ENCODE peak calls at places on chromosome 16, in nine cellular contexts. W is M059J, I is astrocyte of the hippocampus, S is stomach, J is GM23338, D is Daoy, L is CD14-positive monocyte, N is GM13977, V is naive B cell. G is an unnamed sample.

GRCh38 chr16:67393111-67393789 is at the start of gene TPPP3:
- DNase-seq in I (peak; percentile 88), N (peak; percentile 66), L (peak; percentile 92), V (peak; percentile 21), D (peak; percentile 82), J (peak; percentile 83), W (peak; percentile 77), S (peak; percentile 83), G (no peak)

GRCh38 chr16:15857779-15858560 is 1.1 kb upstream of the MYH11 start:
- DNase-seq in V (no peak), D (peak; percentile 13), J (peak; percentile 86), W (peak; percentile 29), N (peak; percentile 46), S (peak; percentile 27), I (peak; percentile 81), L (no peak), G (no peak)

GRCh38 chr16:87100306-87101058 is 216.7 kb downstream of the C16orf95 start:
- DNase-seq in D (no peak), V (no peak), W (no peak), N (no peak), J (no peak), S (no peak), I (no peak), L (no peak), G (no peak)

GRCh38 chr16:81601008-81601428 is 156.4 kb downstream of the CMIP start:
- DNase-seq in V (no peak), S (no peak), N (no peak), I (peak; percentile 80), W (peak; percentile 88), L (no peak), D (peak; percentile 52), J (no peak), G (no peak)

GRCh38 chr16:87830673-87831420 is 38.5 kb downstream of the SLC7A5 start:
- DNase-seq in W (no peak), N (no peak), S (no peak), I (no peak), D (no peak), V (no peak), J (no peak), L (no peak), G (no peak)

GRCh38 chr16:53529529-53529928 is 26.5 kb upstream of the AKTIP start:
- DNase-seq in D (no peak), V (no peak), N (no peak), S (no peak), L (no peak), J (no peak), I (no peak), W (no peak), G (no peak)

GRCh38 chr16:21223787-21224186 is 9.7 kb upstream of the ANKS4B start:
- DNase-seq in W (no peak), S (no peak), N (no peak), V (no peak), J (peak; percentile 44), D (no peak), L (no peak), I (no peak), G (no peak)

GRCh38 chr16:59210955-59211541 is 476.9 kb upstream of the GOT2 start:
- DNase-seq in I (peak; percentile 95), D (no peak), S (no peak), W (peak; percentile 77), L (no peak), N (no peak), V (no peak), J (peak; percentile 83), G (no peak)

GRCh38 chr16:66937725-66938337 is 2.5 kb downstream of the CES2 start:
- DNase-seq in V (no peak), W (no peak), I (no peak), D (no peak), L (no peak), N (no peak), J (no peak), S (no peak), G (no peak)

GRCh38 chr16:75238853-75239371 is 12.5 kb downstream of the BCAR1 start:
- DNase-seq in J (no peak), V (no peak), I (no peak), W (peak; percentile 82), S (no peak), L (no peak), D (peak; percentile 55), N (no peak), G (no peak)

GRCh38 chr16:31427441-31428276 is 501 bp downstream of the COX6A2 start:
- DNase-seq in L (no peak), D (peak; percentile 80), W (peak; percentile 22), I (peak; percentile 43), N (peak; percentile 80), V (peak; percentile 48), J (peak; percentile 55), S (peak; percentile 60), G (no peak)

GRCh38 chr16:47574091-47575054 is 113.2 kb downstream of the PHKB start:
- DNase-seq in I (peak; percentile 58), S (no peak), W (peak; percentile 90), N (no peak), V (no peak), D (peak; percentile 82), J (peak; percentile 32), L (no peak), G (no peak)

GRCh38 chr16:67783353-67783725 is 23.0 kb downstream of the RANBP10 start:
- DNase-seq in I (no peak), J (no peak), V (no peak), S (no peak), D (no peak), W (no peak), L (no peak), N (no peak), G (no peak)

GRCh38 chr16:10510279-10510678 is 70.1 kb downstream of the EMP2 start:
- DNase-seq in S (no peak), D (no peak), J (no peak), W (no peak), I (no peak), N (no peak), V (no peak), L (no peak), G (no peak)

GRCh38 chr16:81518439-81518757 is 73.8 kb downstream of the CMIP start:
- DNase-seq in I (no peak), L (no peak), V (no peak), S (no peak), J (no peak), N (no peak), W (no peak), D (no peak), G (no peak)

GRCh38 chr16:71628810-71629209 is 2.8 kb downstream of the MARVELD3 start:
- DNase-seq in J (no peak), L (no peak), N (no peak), W (peak; percentile 51), D (peak; percentile 17), I (peak; percentile 65), V (no peak), S (no peak), G (no peak)

GRCh38 chr16:89633064-89633631 is 19.7 kb downstream of the DPEP1 start:
- DNase-seq in D (peak; percentile 66), N (no peak), V (no peak), I (peak; percentile 23), W (peak; percentile 90), J (no peak), L (no peak), S (peak; percentile 30), G (no peak)

GRCh38 chr16:15950167-15950854 is 895 bp downstream of the ABCC1 start:
- DNase-seq in I (peak; percentile 63), W (peak; percentile 64), J (peak; percentile 31), D (peak; percentile 42), S (peak; percentile 28), V (peak; percentile 20), L (no peak), N (peak; percentile 73), G (peak; percentile 24)